ENCODE peak calls at places on chromosome 20, in five cellular contexts. S is GM12878, T is HepG2, A is endothelial cell of umbilical vein, I is K562. G is an unnamed sample.

GRCh38 chr20:8652396-8652795 is 416.5 kb upstream of the PLCB4 start:
- DNase-seq in I (no peak), T (no peak), A (no peak), S (no peak), G (no peak)

GRCh38 chr20:17675519-17676377 is 6.3 kb downstream of the RRBP1 start:
- DNase-seq in A (no peak), T (no peak), S (no peak), I (no peak), G (no peak)

GRCh38 chr20:62804632-62805364 is at the start of gene OGFR:
- DNase-seq in A (peak), S (no peak), T (no peak), I (peak), G (no peak)

GRCh38 chr20:34705383-34706021 is 1.4 kb downstream of the TP53INP2 start:
- DNase-seq in A (peak), T (peak), I (peak), S (no peak), G (peak)

GRCh38 chr20:20926222-20926905 is 179.8 kb downstream of the LINC00237 start:
- DNase-seq in I (no peak), S (no peak), A (no peak), T (no peak), G (no peak)

GRCh38 chr20:38855356-38855755 is 49.9 kb downstream of the PPP1R16B start:
- DNase-seq in S (no peak), I (no peak), T (no peak), A (peak), G (no peak)

GRCh38 chr20:63503524-63503923 is 4.6 kb upstream of the EEF1A2 start:
- DNase-seq in A (no peak), T (no peak), I (no peak), S (no peak), G (no peak)

GRCh38 chr20:62651285-62652021 is 9.2 kb downstream of the SLCO4A1 start:
- DNase-seq in S (peak), A (no peak), T (no peak), I (peak), G (no peak)

GRCh38 chr20:18831830-18832229 is 18.2 kb downstream of the SCP2D1 start:
- DNase-seq in T (no peak), A (no peak), S (no peak), I (peak), G (no peak)

GRCh38 chr20:44198872-44199271 is 11.7 kb downstream of the OSER1 start:
- DNase-seq in I (no peak), S (no peak), A (no peak), T (no peak), G (no peak)

GRCh38 chr20:39107741-39108140 is 145.6 kb downstream of the DHX35 start:
- DNase-seq in T (peak), I (no peak), A (no peak), S (no peak), G (peak)

GRCh38 chr20:13102689-13103088 is 93.9 kb downstream of the SPTLC3 start:
- DNase-seq in I (no peak), S (no peak), A (no peak), T (no peak), G (no peak)

GRCh38 chr20:6768228-6769185 is 1.0 kb downstream of the BMP2 start:
- DNase-seq in S (no peak), A (peak), I (no peak), T (no peak), G (peak)

GRCh38 chr20:10595230-10595629 is 78.6 kb downstream of the JAG1 start:
- DNase-seq in T (no peak), A (no peak), S (no peak), I (no peak), G (no peak)

GRCh38 chr20:14449323-14449722 is 111.9 kb upstream of the FLRT3 start:
- DNase-seq in S (no peak), I (no peak), T (no peak), A (peak), G (no peak)

GRCh38 chr20:8933391-8933807 is 135.5 kb upstream of the PLCB4 start:
- DNase-seq in S (no peak), T (no peak), A (no peak), I (no peak), G (no peak)

GRCh38 chr20:63361507-63362425 is 617 bp upstream of the CHRNA4 start:
- DNase-seq in S (no peak), A (no peak), T (no peak), I (no peak), G (no peak)

GRCh38 chr20:37305839-37306238 is 16.4 kb downstream of the MANBAL start:
- DNase-seq in T (no peak), A (no peak), S (no peak), I (no peak), G (no peak)

GRCh38 chr20:11697646-11698045 is 220.0 kb upstream of the BTBD3 start:
- DNase-seq in S (no peak), I (no peak), A (no peak), T (no peak), G (no peak)
- TF ChIP-seq MYC in S (no peak), I (no peak), A (no peak), T (no peak), G (no peak)

GRCh38 chr20:1819311-1820136 is 75.7 kb upstream of the SIRPA start:
- DNase-seq in S (no peak), T (no peak), I (no peak), A (no peak), G (no peak)
- H3K27ac ChIP-seq in S (no peak), T (no peak), I (no peak), A (no peak), G (no peak)

GRCh38 chr20:32159766-32160221 is 47.7 kb downstream of the PLAGL2 start:
- DNase-seq in A (no peak), I (peak), T (no peak), S (no peak), G (no peak)

GRCh38 chr20:32158943-32159660 is 48.4 kb downstream of the PLAGL2 start:
- DNase-seq in S (no peak), I (no peak), T (no peak), A (no peak), G (no peak)

GRCh38 chr20:32157611-32158010 is 48.1 kb downstream of the TM9SF4 start:
- DNase-seq in I (no peak), S (no peak), A (no peak), T (no peak), G (no peak)

GRCh38 chr20:32160341-32160740 is 47.2 kb downstream of the PLAGL2 start:
- DNase-seq in T (no peak), I (no peak), A (no peak), S (no peak), G (no peak)

GRCh38 chr20:32158351-32158750 is 48.8 kb downstream of the TM9SF4 start:
- DNase-seq in S (no peak), T (no peak), A (no peak), I (no peak), G (no peak)
- TF ChIP-seq MYC in S (no peak), T (no peak), A (no peak), I (no peak), G (no peak)

DNA sequence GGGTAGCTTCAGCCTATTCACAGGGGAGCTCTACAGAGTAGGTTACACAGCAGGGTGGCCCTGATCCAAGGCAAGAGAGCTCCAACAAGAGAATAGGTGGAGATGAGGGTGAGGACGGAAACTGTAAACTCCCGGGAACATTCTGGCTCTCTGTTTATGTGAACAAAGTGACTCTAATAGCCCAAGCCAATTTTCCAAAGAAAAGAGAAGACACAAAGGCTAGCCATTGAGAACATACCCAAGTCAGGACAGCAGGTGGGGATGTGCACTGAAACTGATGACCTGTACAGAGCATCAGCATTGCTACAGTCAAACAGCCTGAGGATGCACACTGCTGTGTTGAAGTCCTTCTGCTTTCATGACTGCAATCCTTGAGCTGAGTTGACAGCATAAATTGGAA is 136.0 kb upstream of the TOP1 start:
- DNase-seq in S (no peak), T (no peak), A (no peak), I (peak), G (no peak)
- H3K27ac ChIP-seq in S (no peak), T (no peak), A (no peak), I (no peak), G (no peak)

GRCh38 chr20:24470031-24470781 is 777 bp downstream of the SYNDIG1 start:
- DNase-seq in A (no peak), I (no peak), T (no peak), S (no peak), G (peak)

GRCh38 chr20:24472426-24472825 is 3.0 kb downstream of the SYNDIG1 start:
- DNase-seq in I (no peak), T (no peak), S (no peak), A (no peak), G (no peak)

GRCh38 chr20:24469116-24470030 is at the start of gene SYNDIG1:
- DNase-seq in T (no peak), I (no peak), S (no peak), A (no peak), G (peak)

GRCh38 chr20:24468401-24469115 is 871 bp upstream of the SYNDIG1 start:
- DNase-seq in T (no peak), I (no peak), S (no peak), A (no peak), G (no peak)

GRCh38 chr20:24470782-24471582 is 1.6 kb downstream of the SYNDIG1 start:
- DNase-seq in I (no peak), S (no peak), T (no peak), A (no peak), G (peak)
- TF ChIP-seq MYC in I (no peak), S (no peak), T (no peak), A (no peak), G (no peak)

DNA sequence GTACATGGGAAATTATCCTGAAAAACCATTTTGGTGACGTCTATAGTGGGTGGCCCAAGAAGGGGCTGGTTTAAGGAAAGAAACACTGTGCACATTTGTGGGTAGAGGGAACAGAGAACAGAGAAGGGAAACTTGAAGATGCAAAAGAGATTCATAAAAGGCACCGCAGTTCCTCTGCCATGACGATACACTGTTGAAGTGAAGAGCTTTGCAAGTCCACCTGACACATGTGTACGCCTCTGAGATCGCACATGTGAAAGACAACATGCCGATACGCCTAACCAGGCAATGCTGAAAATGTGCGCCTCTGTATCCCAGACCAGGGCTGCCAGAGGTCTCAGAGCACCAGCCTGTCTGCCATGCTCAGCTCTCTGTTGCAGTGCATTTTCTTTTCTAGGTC is 180.9 kb downstream of the KIF16B start:
- DNase-seq in S (peak), A (no peak), I (no peak), T (no peak), G (no peak)
- H3K27ac ChIP-seq in S (no peak), A (no peak), I (no peak), T (no peak), G (no peak)

GRCh38 chr20:5696011-5696559 is 54.1 kb upstream of the SHLD1 start:
- DNase-seq in I (no peak), A (no peak), T (peak), S (no peak), G (peak)
- TF ChIP-seq MYC in I (no peak), A (no peak), T (no peak), S (no peak), G (no peak)

GRCh38 chr20:57650266-57650665 is 30.0 kb upstream of the ZBP1 start:
- DNase-seq in A (no peak), T (no peak), S (no peak), I (no peak), G (no peak)
- H3K27ac ChIP-seq in A (no peak), T (no peak), S (no peak), I (no peak), G (no peak)

GRCh38 chr20:47432251-47433210 is 69.2 kb upstream of the NCOA3 start:
- DNase-seq in T (peak), I (peak), A (no peak), S (no peak), G (no peak)
- TF ChIP-seq MYC in T (no peak), I (no peak), A (no peak), S (no peak), G (no peak)

DNA sequence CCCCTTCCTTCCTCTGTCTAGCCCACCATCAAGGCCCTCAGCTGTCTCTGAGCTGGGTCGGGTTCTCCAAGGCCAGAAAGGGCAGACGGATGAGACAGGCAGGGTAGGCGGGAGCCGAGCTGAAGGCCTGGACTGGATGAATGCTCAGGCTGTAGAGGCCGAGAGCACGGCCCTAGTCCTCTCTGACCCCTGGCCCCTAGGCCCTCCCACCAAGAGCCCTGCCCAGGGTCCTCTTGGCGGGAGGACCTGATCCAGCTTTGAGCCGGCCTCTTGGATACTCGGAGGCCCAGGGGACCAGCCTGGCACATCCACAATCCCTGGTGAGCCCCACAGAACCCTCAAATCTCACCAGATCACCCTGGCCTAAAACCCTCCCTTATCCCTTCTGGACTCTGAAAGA is 8.2 kb downstream of the ADISSP start:
- DNase-seq in T (no peak), I (no peak), A (no peak), S (no peak), G (no peak)
- H3K27ac ChIP-seq in T (no peak), I (no peak), A (no peak), S (no peak), G (no peak)